ENCODE peak calls at places on chromosomes 5 and 9, in seven cellular contexts. One of them, this sample, is unnamed.

GRCh38 chr5:141567513-141568117 is 51.2 kb downstream of the DIAPH1 start:
- DNase-seq in HepG2: no peak
- DNase-seq in GM12891: no peak
- DNase-seq in H1: no peak
- DNase-seq in SK-N-SH: peak
- DNase-seq in K562: no peak
- DNase-seq in GM12878: no peak
- DNase-seq in this sample: no peak

GRCh38 chr5:169656125-169656990 is 19.3 kb downstream of the DOCK2 start:
- DNase-seq in HepG2: no peak
- DNase-seq in SK-N-SH: no peak
- DNase-seq in GM12878: peak
- DNase-seq in H1: no peak
- DNase-seq in K562: no peak
- DNase-seq in GM12891: peak
- DNase-seq in this sample: peak

GRCh38 chr9:123425261-123425821 is 69.3 kb downstream of the CRB2 start:
- DNase-seq in GM12891: no peak
- DNase-seq in HepG2: no peak
- DNase-seq in K562: no peak
- DNase-seq in GM12878: no peak
- DNase-seq in SK-N-SH: no peak
- DNase-seq in H1: no peak
- DNase-seq in this sample: no peak

GRCh38 chr5:36090033-36090432 is 23.4 kb upstream of the UGT3A2 start:
- DNase-seq in K562: peak
- DNase-seq in GM12891: no peak
- DNase-seq in GM12878: no peak
- DNase-seq in HepG2: peak
- DNase-seq in SK-N-SH: peak
- DNase-seq in H1: peak
- DNase-seq in this sample: no peak

GRCh38 chr5:180590543-180591248 is 603 bp downstream of the SCGB3A1 start:
- DNase-seq in K562: no peak
- DNase-seq in H1: no peak
- DNase-seq in GM12878: no peak
- DNase-seq in GM12891: peak
- DNase-seq in SK-N-SH: peak
- DNase-seq in HepG2: no peak
- DNase-seq in this sample: no peak

GRCh38 chr5:99045864-99046263 is 117.1 kb upstream of the CHD1 start:
- DNase-seq in GM12878: no peak
- DNase-seq in GM12891: no peak
- DNase-seq in SK-N-SH: no peak
- DNase-seq in K562: no peak
- DNase-seq in HepG2: no peak
- DNase-seq in H1: no peak
- DNase-seq in this sample: no peak

GRCh38 chr5:169637856-169638190 is 748 bp downstream of the DOCK2 start:
- DNase-seq in H1: no peak
- DNase-seq in SK-N-SH: no peak
- DNase-seq in GM12878: no peak
- DNase-seq in GM12891: peak
- DNase-seq in K562: no peak
- DNase-seq in HepG2: no peak
- DNase-seq in this sample: no peak

GRCh38 chr5:174083041-174083827 is 37.7 kb downstream of the NSG2 start:
- DNase-seq in SK-N-SH: no peak
- DNase-seq in GM12878: no peak
- DNase-seq in HepG2: no peak
- DNase-seq in K562: no peak
- DNase-seq in GM12891: no peak
- DNase-seq in H1: no peak
- DNase-seq in this sample: no peak

GRCh38 chr9:86867658-86868313 is 79.5 kb downstream of the GAS1 start:
- DNase-seq in GM12891: no peak
- DNase-seq in H1: no peak
- DNase-seq in SK-N-SH: peak
- DNase-seq in HepG2: no peak
- DNase-seq in GM12878: no peak
- DNase-seq in K562: no peak
- DNase-seq in this sample: no peak

GRCh38 chr5:27612161-27612560 is 573.8 kb upstream of the CDH9 start:
- DNase-seq in GM12891: no peak
- DNase-seq in HepG2: no peak
- DNase-seq in GM12878: no peak
- DNase-seq in SK-N-SH: no peak
- DNase-seq in K562: no peak
- DNase-seq in H1: no peak
- DNase-seq in this sample: no peak

GRCh38 chr5:37197340-37198050 is 51.7 kb downstream of the CPLANE1 start:
- DNase-seq in K562: no peak
- DNase-seq in GM12891: no peak
- DNase-seq in H1: no peak
- DNase-seq in HepG2: no peak
- DNase-seq in GM12878: no peak
- DNase-seq in SK-N-SH: no peak
- DNase-seq in this sample: no peak

GRCh38 chr5:73448451-73449136 is at the start of gene FOXD1:
- DNase-seq in K562: peak
- DNase-seq in H1: no peak
- DNase-seq in HepG2: peak
- DNase-seq in GM12891: no peak
- DNase-seq in SK-N-SH: peak
- DNase-seq in GM12878: no peak
- DNase-seq in this sample: no peak

GRCh38 chr9:87223397-87224246 is 274.0 kb upstream of the DAPK1 start:
- DNase-seq in SK-N-SH: no peak
- DNase-seq in GM12891: no peak
- DNase-seq in HepG2: no peak
- DNase-seq in H1: no peak
- DNase-seq in GM12878: no peak
- DNase-seq in K562: no peak
- DNase-seq in this sample: no peak

GRCh38 chr9:133112361-133113026 is 8.5 kb downstream of the RALGDS start:
- DNase-seq in GM12891: no peak
- DNase-seq in SK-N-SH: no peak
- DNase-seq in K562: no peak
- DNase-seq in GM12878: peak
- DNase-seq in HepG2: no peak
- DNase-seq in H1: no peak
- DNase-seq in this sample: no peak

GRCh38 chr5:137022043-137022442 is 477.1 kb downstream of the SPOCK1 start:
- DNase-seq in SK-N-SH: no peak
- DNase-seq in HepG2: no peak
- DNase-seq in GM12878: no peak
- DNase-seq in GM12891: no peak
- DNase-seq in H1: no peak
- DNase-seq in K562: no peak
- DNase-seq in this sample: no peak

GRCh38 chr9:4937436-4937835 is 47.6 kb upstream of the JAK2 start:
- DNase-seq in H1: no peak
- DNase-seq in HepG2: peak
- DNase-seq in GM12878: no peak
- DNase-seq in GM12891: no peak
- DNase-seq in K562: no peak
- DNase-seq in SK-N-SH: no peak
- DNase-seq in this sample: no peak

GRCh38 chr5:50687548-50687947 is 21.1 kb downstream of the PARP8 start:
- DNase-seq in SK-N-SH: no peak
- DNase-seq in HepG2: no peak
- DNase-seq in GM12878: no peak
- DNase-seq in K562: no peak
- DNase-seq in GM12891: no peak
- DNase-seq in H1: no peak
- DNase-seq in this sample: no peak

GRCh38 chr5:62211405-62211804 is 94.6 kb upstream of the KIF2A start:
- DNase-seq in GM12878: no peak
- DNase-seq in SK-N-SH: no peak
- DNase-seq in H1: no peak
- DNase-seq in K562: no peak
- DNase-seq in GM12891: no peak
- DNase-seq in HepG2: no peak
- DNase-seq in this sample: no peak

GRCh38 chr5:125595845-125596244 is 827.4 kb upstream of the GRAMD2B start:
- DNase-seq in H1: no peak
- DNase-seq in GM12891: no peak
- DNase-seq in GM12878: no peak
- DNase-seq in SK-N-SH: no peak
- DNase-seq in HepG2: no peak
- DNase-seq in K562: no peak
- DNase-seq in this sample: no peak

GRCh38 chr9:100602302-100602930 is 24.5 kb downstream of the CAVIN4 start:
- DNase-seq in GM12891: no peak
- DNase-seq in GM12878: no peak
- DNase-seq in HepG2: peak
- DNase-seq in K562: peak
- DNase-seq in H1: no peak
- DNase-seq in SK-N-SH: peak
- DNase-seq in this sample: no peak

GRCh38 chr5:107864793-107865192 is 194.1 kb upstream of the EFNA5 start:
- DNase-seq in SK-N-SH: no peak
- DNase-seq in GM12878: no peak
- DNase-seq in H1: no peak
- DNase-seq in K562: no peak
- DNase-seq in GM12891: no peak
- DNase-seq in HepG2: no peak
- DNase-seq in this sample: no peak

GRCh38 chr5:10987881-10988504 is 227.0 kb upstream of the DAP start:
- DNase-seq in GM12878: no peak
- DNase-seq in GM12891: peak
- DNase-seq in H1: peak
- DNase-seq in HepG2: peak
- DNase-seq in K562: peak
- DNase-seq in SK-N-SH: no peak
- DNase-seq in this sample: peak

GRCh38 chr9:93207860-93208734 is 24.2 kb downstream of the WNK2 start:
- DNase-seq in H1: no peak
- DNase-seq in GM12878: no peak
- DNase-seq in SK-N-SH: no peak
- DNase-seq in GM12891: no peak
- DNase-seq in K562: no peak
- DNase-seq in HepG2: no peak
- DNase-seq in this sample: no peak

GRCh38 chr5:62466228-62466627 is 53.7 kb downstream of the IPO11 start:
- DNase-seq in H1: no peak
- DNase-seq in K562: no peak
- DNase-seq in GM12891: no peak
- DNase-seq in GM12878: no peak
- DNase-seq in SK-N-SH: no peak
- DNase-seq in HepG2: no peak
- DNase-seq in this sample: no peak

GRCh38 chr5:135127604-135128240 is 93.7 kb upstream of the PITX1 start:
- DNase-seq in GM12891: no peak
- DNase-seq in SK-N-SH: no peak
- DNase-seq in H1: no peak
- DNase-seq in HepG2: peak
- DNase-seq in K562: no peak
- DNase-seq in GM12878: no peak
- DNase-seq in this sample: no peak

GRCh38 chr5:66963559-66963971 is 233.0 kb downstream of the CD180 start:
- DNase-seq in K562: no peak
- DNase-seq in HepG2: no peak
- DNase-seq in GM12878: no peak
- DNase-seq in H1: peak
- DNase-seq in SK-N-SH: peak
- DNase-seq in GM12891: no peak
- DNase-seq in this sample: no peak

GRCh38 chr5:66967826-66968262 is 228.8 kb downstream of the CD180 start:
- DNase-seq in H1: no peak
- DNase-seq in GM12878: no peak
- DNase-seq in K562: no peak
- DNase-seq in HepG2: no peak
- DNase-seq in GM12891: no peak
- DNase-seq in SK-N-SH: no peak
- DNase-seq in this sample: no peak

GRCh38 chr5:66969963-66970362 is 226.6 kb downstream of the CD180 start:
- DNase-seq in K562: no peak
- DNase-seq in GM12878: no peak
- DNase-seq in GM12891: no peak
- DNase-seq in SK-N-SH: no peak
- DNase-seq in H1: no peak
- DNase-seq in HepG2: no peak
- DNase-seq in this sample: no peak

GRCh38 chr5:66966439-66966838 is 230.2 kb downstream of the CD180 start:
- DNase-seq in HepG2: no peak
- DNase-seq in H1: no peak
- DNase-seq in GM12878: no peak
- DNase-seq in K562: no peak
- DNase-seq in SK-N-SH: no peak
- DNase-seq in GM12891: no peak
- DNase-seq in this sample: no peak

DNA sequence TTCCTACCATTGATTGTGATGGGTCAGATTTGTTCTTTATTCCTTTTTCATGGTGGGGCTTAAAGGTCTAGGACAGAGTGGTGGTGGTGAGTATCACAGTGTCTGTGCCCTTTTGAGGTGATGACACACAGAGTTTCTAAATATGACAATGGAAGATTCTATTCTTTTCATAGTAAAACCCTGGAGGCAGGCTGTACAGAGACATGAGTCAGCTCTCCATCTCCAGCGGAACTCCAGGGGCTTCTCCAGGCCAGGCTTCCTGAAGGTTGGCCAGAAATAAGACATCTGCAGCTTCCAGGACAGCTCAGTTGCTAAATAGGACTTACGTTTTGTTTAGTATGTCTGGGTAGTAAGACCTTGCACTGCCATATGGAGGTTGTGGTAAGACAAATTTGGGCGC is 229.5 kb downstream of the CD180 start:
- DNase-seq in HepG2: no peak
- DNase-seq in K562: no peak
- DNase-seq in GM12891: no peak
- DNase-seq in H1: no peak
- DNase-seq in GM12878: no peak
- DNase-seq in SK-N-SH: no peak
- DNase-seq in this sample: no peak
- TF ChIP-seq TAF1 in HepG2: no peak
- TF ChIP-seq TAF1 in K562: no peak
- TF ChIP-seq TAF1 in GM12891: no peak
- TF ChIP-seq TAF1 in H1: no peak
- TF ChIP-seq TAF1 in GM12878: no peak
- TF ChIP-seq TAF1 in SK-N-SH: no peak
- TF ChIP-seq TAF1 in this sample: no peak

GRCh38 chr9:19201899-19202891 is 28.3 kb upstream of the DENND4C start:
- DNase-seq in H1: no peak
- DNase-seq in SK-N-SH: peak
- DNase-seq in GM12891: no peak
- DNase-seq in K562: peak
- DNase-seq in HepG2: peak
- DNase-seq in GM12878: no peak
- DNase-seq in this sample: no peak
- TF ChIP-seq TAF1 in H1: no peak
- TF ChIP-seq TAF1 in SK-N-SH: no peak
- TF ChIP-seq TAF1 in GM12891: no peak
- TF ChIP-seq TAF1 in K562: no peak
- TF ChIP-seq TAF1 in HepG2: no peak
- TF ChIP-seq TAF1 in GM12878: no peak
- TF ChIP-seq TAF1 in this sample: no peak

GRCh38 chr9:135409286-135410200 is 70.0 kb upstream of the PPP1R26 start:
- DNase-seq in GM12891: no peak
- DNase-seq in K562: no peak
- DNase-seq in HepG2: no peak
- DNase-seq in GM12878: no peak
- DNase-seq in SK-N-SH: no peak
- DNase-seq in H1: no peak
- DNase-seq in this sample: no peak
- TF ChIP-seq TAF1 in GM12891: no peak
- TF ChIP-seq TAF1 in K562: no peak
- TF ChIP-seq TAF1 in HepG2: no peak
- TF ChIP-seq TAF1 in GM12878: no peak
- TF ChIP-seq TAF1 in SK-N-SH: no peak
- TF ChIP-seq TAF1 in H1: no peak
- TF ChIP-seq TAF1 in this sample: no peak

GRCh38 chr9:134992755-134993124 is 75.0 kb upstream of the FCN1 start:
- DNase-seq in GM12878: no peak
- DNase-seq in H1: no peak
- DNase-seq in K562: no peak
- DNase-seq in HepG2: no peak
- DNase-seq in GM12891: no peak
- DNase-seq in SK-N-SH: no peak
- DNase-seq in this sample: no peak
- TF ChIP-seq TAF1 in GM12878: no peak
- TF ChIP-seq TAF1 in H1: no peak
- TF ChIP-seq TAF1 in K562: no peak
- TF ChIP-seq TAF1 in HepG2: no peak
- TF ChIP-seq TAF1 in GM12891: no peak
- TF ChIP-seq TAF1 in SK-N-SH: no peak
- TF ChIP-seq TAF1 in this sample: no peak